ENCODE peak calls at places on chromosomes 5 and 9, in seven cellular contexts. G is lower leg skin, X is epithelial cell of proximal tubule, F is H9, V is tibial nerve, T is kidney epithelial cell, N is A549. R is an unnamed sample.
A peak's percentile ranks its signal among the peaks of the same experiment; 100 is the strongest.

GRCh38 chr5:87390075-87390474 is 22.7 kb downstream of the CCNH start:
- DNase-seq in G (no peak), X (no peak), F (no peak), V (no peak), T (no peak), N (no peak), R (no peak)

GRCh38 chr5:10595678-10596309 is 31.9 kb downstream of the ANKRD33B start:
- DNase-seq in G (peak; percentile 87), X (no peak), F (no peak), V (peak; percentile 60), T (peak; percentile 75), N (peak; percentile 79), R (no peak)

GRCh38 chr9:97468658-97469448 is 32.6 kb upstream of the TMOD1 start:
- DNase-seq in G (peak; percentile 93), X (no peak), F (peak; percentile 77), V (peak; percentile 95), T (no peak), N (peak; percentile 46), R (no peak)

GRCh38 chr5:124411089-124411488 is 335.4 kb downstream of the ZNF608 start:
- DNase-seq in G (no peak), X (no peak), F (no peak), V (no peak), T (no peak), N (no peak), R (no peak)

GRCh38 chr9:8558176-8558575 is 758.6 kb upstream of the DMAC1 start:
- DNase-seq in G (no peak), X (peak; percentile 52), F (no peak), V (no peak), T (peak; percentile 43), N (peak; percentile 17), R (no peak)

GRCh38 chr9:111038336-111039202 is at the start of gene LPAR1:
- DNase-seq in G (peak; percentile 94), X (no peak), F (peak; percentile 66), V (peak; percentile 78), T (no peak), N (peak; percentile 65), R (no peak)

GRCh38 chr5:15304914-15305834 is 194.8 kb upstream of the FBXL7 start:
- DNase-seq in G (no peak), X (no peak), F (no peak), V (no peak), T (no peak), N (no peak), R (no peak)

GRCh38 chr5:170751631-170752030 is 31.9 kb upstream of the GABRP start:
- DNase-seq in G (peak; percentile 72), X (no peak), F (peak; percentile 19), V (no peak), T (no peak), N (no peak), R (no peak)

GRCh38 chr9:78239506-78239905 is 3.6 kb downstream of the CEP78 start:
- DNase-seq in G (no peak), X (peak; percentile 22), F (no peak), V (no peak), T (no peak), N (peak; percentile 17), R (no peak)

GRCh38 chr5:172885594-172886340 is 51.7 kb downstream of the ERGIC1 start:
- DNase-seq in G (no peak), X (no peak), F (no peak), V (no peak), T (no peak), N (no peak), R (no peak)

GRCh38 chr5:40551706-40552557 is 127.8 kb upstream of the PTGER4 start:
- DNase-seq in G (no peak), X (peak; percentile 60), F (no peak), V (no peak), T (peak; percentile 90), N (peak; percentile 91), R (no peak)

GRCh38 chr5:163189023-163189553 is 248.3 kb upstream of the CCNG1 start:
- DNase-seq in G (no peak), X (no peak), F (no peak), V (no peak), T (no peak), N (no peak), R (no peak)

GRCh38 chr5:31854181-31854624 is 215.3 kb downstream of the PDZD2 start:
- DNase-seq in G (peak; percentile 83), X (peak; percentile 41), F (peak; percentile 67), V (peak; percentile 23), T (peak; percentile 60), N (no peak), R (no peak)

GRCh38 chr5:117623042-117623815 is 1048.6 kb upstream of the SEMA6A start:
- DNase-seq in G (no peak), X (peak; percentile 26), F (no peak), V (no peak), T (peak; percentile 54), N (no peak), R (no peak)

GRCh38 chr9:124369236-124369797 is 45.9 kb downstream of the PSMB7 start:
- DNase-seq in G (no peak), X (no peak), F (no peak), V (no peak), T (no peak), N (no peak), R (no peak)

GRCh38 chr5:157431544-157432200 is 28.3 kb upstream of the NIPAL4 start:
- DNase-seq in G (no peak), X (peak; percentile 29), F (no peak), V (peak; percentile 72), T (no peak), N (peak; percentile 63), R (no peak)

GRCh38 chr5:125719681-125720676 is 703.2 kb upstream of the GRAMD2B start:
- DNase-seq in G (no peak), X (no peak), F (no peak), V (no peak), T (no peak), N (no peak), R (no peak)

GRCh38 chr9:95071450-95071849 is 246.1 kb downstream of the FANCC start:
- DNase-seq in G (no peak), X (no peak), F (no peak), V (no peak), T (no peak), N (no peak), R (no peak)
- TF ChIP-seq CTCF in G (no peak), X (no peak), F (no peak), V (no peak), T (no peak), N (no peak), R (no peak)

GRCh38 chr9:123111977-123112869 is 78.8 kb downstream of the GPR21 start:
- DNase-seq in G (no peak), X (no peak), F (peak; percentile 73), V (no peak), T (no peak), N (no peak), R (no peak)

GRCh38 chr9:123109540-123110279 is 76.2 kb downstream of the GPR21 start:
- DNase-seq in G (no peak), X (no peak), F (no peak), V (no peak), T (no peak), N (no peak), R (no peak)

GRCh38 chr9:123111427-123111826 is 78.0 kb downstream of the GPR21 start:
- DNase-seq in G (no peak), X (no peak), F (no peak), V (no peak), T (no peak), N (no peak), R (no peak)

GRCh38 chr9:123107639-123108285 is 74.3 kb downstream of the GPR21 start:
- DNase-seq in G (no peak), X (no peak), F (no peak), V (no peak), T (no peak), N (no peak), R (no peak)

GRCh38 chr9:123108976-123109375 is 75.5 kb downstream of the GPR21 start:
- DNase-seq in G (no peak), X (no peak), F (no peak), V (no peak), T (no peak), N (no peak), R (no peak)
- TF ChIP-seq CTCF in G (no peak), X (no peak), F (no peak), V (no peak), T (no peak), N (no peak), R (no peak)

GRCh38 chr5:115333164-115333563 is 36.7 kb upstream of the CCDC112 start:
- DNase-seq in G (no peak), X (no peak), F (no peak), V (no peak), T (no peak), N (no peak), R (no peak)
- TF ChIP-seq CTCF in G (no peak), X (no peak), F (no peak), V (no peak), T (no peak), N (no peak), R (no peak)

DNA sequence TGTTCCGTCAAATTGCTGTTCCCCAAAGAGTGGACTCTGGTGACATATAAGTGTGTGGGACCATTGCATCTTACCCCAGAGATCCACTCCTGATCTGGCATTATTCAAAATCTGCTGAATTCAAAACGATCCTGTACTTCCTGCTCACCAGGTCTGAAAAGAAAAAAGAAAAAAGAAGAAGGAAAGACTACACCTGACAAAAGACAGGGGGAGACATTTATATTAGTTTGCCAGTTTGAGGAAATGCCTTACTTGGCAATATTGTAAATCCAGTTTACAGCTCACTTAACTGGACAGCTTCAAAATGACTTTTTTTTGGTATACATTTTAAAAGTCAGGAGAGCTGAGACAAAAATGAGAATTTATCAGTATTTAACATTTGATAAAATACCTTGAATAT is 15.0 kb upstream of the GRHPR start:
- DNase-seq in G (no peak), X (no peak), F (no peak), V (no peak), T (no peak), N (peak; percentile 42), R (no peak)
- TF ChIP-seq CTCF in G (no peak), X (peak; percentile 54), F (peak; percentile 58), V (no peak), T (peak; percentile 31), N (peak; percentile 29), R (no peak)

R was measured in activated B cell treated with CpG ODN at 0.5 μM for 24 hours.